ENCODE peak calls at places on chromosome 6, in four cellular contexts. M is left lung; D is CD4-positive, alpha-beta T cell; S is CD8-positive, alpha-beta T cell. T is an unnamed sample.

GRCh38 chr6:110485461-110485860 is 9.0 kb upstream of the SLC22A16 start:
- DNase-seq in D (no peak), M (no peak), S (no peak), T (no peak)

GRCh38 chr6:136969930-136970329 is 47.8 kb downstream of the SLC35D3 start:
- DNase-seq in S (no peak), D (no peak), M (no peak), T (no peak)

GRCh38 chr6:90222724-90223198 is 73.9 kb downstream of the BACH2 start:
- DNase-seq in S (no peak), D (no peak), M (no peak), T (no peak)

GRCh38 chr6:147782302-147782701 is 273.8 kb downstream of the SAMD5 start:
- DNase-seq in S (no peak), M (no peak), D (no peak), T (no peak)

GRCh38 chr6:5497896-5498578 is 236.7 kb downstream of the FARS2 start:
- DNase-seq in D (no peak), S (no peak), M (no peak), T (no peak)

GRCh38 chr6:26223213-26223612 is 136.0 kb downstream of the HFE start:
- DNase-seq in M (no peak), D (no peak), S (no peak), T (no peak)

GRCh38 chr6:139240161-139241010 is 51.4 kb downstream of the TXLNB start:
- DNase-seq in S (no peak), D (no peak), M (no peak), T (no peak)

GRCh38 chr6:81996414-81996813 is 243.9 kb upstream of the TENT5A start:
- DNase-seq in S (no peak), D (no peak), M (no peak), T (no peak)

GRCh38 chr6:158730175-158730907 is 80.5 kb downstream of the SYTL3 start:
- DNase-seq in S (no peak), M (no peak), D (no peak), T (no peak)

GRCh38 chr6:161545741-161546140 is 271.9 kb upstream of the AGPAT4 start:
- DNase-seq in D (no peak), S (no peak), M (no peak), T (no peak)

GRCh38 chr6:1669996-1670395 is 60.3 kb downstream of the FOXC1 start:
- DNase-seq in M (no peak), S (no peak), D (no peak), T (no peak)

GRCh38 chr6:96803106-96803481 is 34.2 kb downstream of the GPR63 start:
- DNase-seq in M (no peak), S (no peak), D (no peak), T (no peak)

GRCh38 chr6:143146186-143146831 is 85.6 kb downstream of the AIG1 start:
- DNase-seq in M (no peak), D (no peak), S (no peak), T (no peak)

GRCh38 chr6:73746776-73747175 is 50.8 kb downstream of the CD109 start:
- DNase-seq in S (no peak), M (no peak), D (no peak), T (no peak)

GRCh38 chr6:79733388-79733787 is 102.3 kb downstream of the SH3BGRL2 start:
- DNase-seq in S (no peak), D (no peak), M (no peak), T (no peak)

GRCh38 chr6:110285306-110286060 is 72.7 kb downstream of the METTL24 start:
- DNase-seq in D (no peak), M (no peak), S (no peak), T (no peak)

GRCh38 chr6:116268589-116269293 is 11.0 kb downstream of the TSPYL1 start:
- DNase-seq in D (no peak), M (no peak), S (no peak), T (no peak)

GRCh38 chr6:141183368-141183767 is 949.4 kb upstream of the GJE1 start:
- DNase-seq in D (no peak), M (no peak), S (no peak), T (no peak)

GRCh38 chr6:25359891-25360290 is 80.7 kb downstream of the CARMIL1 start:
- DNase-seq in M (no peak), D (no peak), S (no peak), T (no peak)

GRCh38 chr6:80742481-80742880 is 636.0 kb downstream of the BCKDHB start:
- DNase-seq in S (no peak), M (no peak), D (no peak), T (no peak)

GRCh38 chr6:4780360-4780812 is 4.2 kb downstream of the CDYL start:
- DNase-seq in D (no peak), M (no peak), S (no peak), T (no peak)

GRCh38 chr6:52363222-52363867 is 1.4 kb downstream of the PAQR8 start:
- DNase-seq in M (no peak), D (no peak), S (no peak), T (no peak)

GRCh38 chr6:170231496-170232185 is 59.2 kb downstream of the DLL1 start:
- DNase-seq in M (no peak), D (no peak), S (no peak), T (no peak)

GRCh38 chr6:34583461-34583860 is 27.3 kb upstream of the SPDEF start:
- DNase-seq in S (no peak), M (no peak), D (no peak), T (no peak)

GRCh38 chr6:143806282-143807102 is 36.6 kb upstream of the LTV1 start:
- DNase-seq in M (peak; percentile 63), S (no peak), D (no peak), T (peak; percentile 65)

GRCh38 chr6:136326038-136326561 is 36.5 kb upstream of the BCLAF1 start:
- DNase-seq in S (no peak), D (no peak), M (no peak), T (no peak)

GRCh38 chr6:39092124-39092523 is 22.9 kb downstream of the SAYSD1 start:
- DNase-seq in S (no peak), D (no peak), M (no peak), T (no peak)

GRCh38 chr6:134063121-134063965 is 10.9 kb upstream of the SLC2A12 start:
- DNase-seq in S (no peak), M (no peak), D (no peak), T (no peak)

GRCh38 chr6:83696674-83697073 is 12.2 kb downstream of the SNAP91 start:
- DNase-seq in M (no peak), D (no peak), S (no peak), T (no peak)

GRCh38 chr6:111957623-111958315 is 84.5 kb upstream of the FYN start:
- DNase-seq in M (no peak), D (no peak), S (no peak), T (no peak)

GRCh38 chr6:148450866-148451265 is 108.2 kb downstream of the SASH1 start:
- DNase-seq in M (no peak), S (no peak), D (no peak), T (no peak)

GRCh38 chr6:73395875-73396274 is 1.2 kb downstream of the DDX43 start:
- DNase-seq in M (no peak), D (no peak), S (no peak), T (no peak)

GRCh38 chr6:100665041-100665380 is 200.3 kb upstream of the SIM1 start:
- DNase-seq in M (no peak), S (no peak), D (no peak), T (no peak)

GRCh38 chr6:100658486-100658885 is 193.8 kb upstream of the SIM1 start:
- DNase-seq in S (no peak), D (no peak), M (no peak), T (no peak)

GRCh38 chr6:100663219-100663863 is 198.6 kb upstream of the SIM1 start:
- DNase-seq in M (no peak), D (no peak), S (no peak), T (no peak)

GRCh38 chr6:100670056-100670455 is 205.3 kb upstream of the SIM1 start:
- DNase-seq in D (no peak), S (no peak), M (no peak), T (no peak)

GRCh38 chr6:100664274-100665040 is 199.7 kb upstream of the SIM1 start:
- DNase-seq in S (no peak), D (no peak), M (no peak), T (no peak)
- TF ChIP-seq CTCF in S (peak; percentile 79), D (peak; percentile 77), M (peak; percentile 52), T (peak; percentile 78)

GRCh38 chr6:91506509-91506908 is 919.6 kb upstream of the MAP3K7 start:
- DNase-seq in M (no peak), D (no peak), S (no peak), T (no peak)

GRCh38 chr6:91505199-91505598 is 918.3 kb upstream of the MAP3K7 start:
- DNase-seq in S (no peak), M (no peak), D (no peak), T (no peak)

GRCh38 chr6:91509039-91509438 is 922.2 kb upstream of the MAP3K7 start:
- DNase-seq in M (no peak), S (no peak), D (no peak), T (no peak)

DNA sequence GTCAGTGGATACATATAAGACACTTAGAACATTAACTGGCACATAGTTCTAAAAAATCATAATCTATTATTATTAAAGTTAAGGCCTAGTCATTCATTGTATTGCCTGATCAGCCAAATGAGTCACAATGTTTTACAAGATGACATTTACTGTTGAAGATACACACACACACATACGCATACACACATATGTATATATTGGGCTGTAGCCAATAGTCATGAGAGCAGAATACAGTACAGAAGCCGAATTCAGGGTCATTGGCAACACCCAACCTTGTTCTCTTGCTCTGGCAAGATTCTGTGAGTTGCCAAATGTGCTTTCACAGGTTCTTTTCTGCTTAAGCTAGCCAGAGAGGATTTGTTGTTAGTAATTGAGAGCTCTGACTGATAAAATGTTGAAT is 922.8 kb upstream of the MAP3K7 start:
- DNase-seq in S (no peak), D (no peak), M (no peak), T (no peak)
- TF ChIP-seq CTCF in S (no peak), D (no peak), M (no peak), T (no peak)

DNA sequence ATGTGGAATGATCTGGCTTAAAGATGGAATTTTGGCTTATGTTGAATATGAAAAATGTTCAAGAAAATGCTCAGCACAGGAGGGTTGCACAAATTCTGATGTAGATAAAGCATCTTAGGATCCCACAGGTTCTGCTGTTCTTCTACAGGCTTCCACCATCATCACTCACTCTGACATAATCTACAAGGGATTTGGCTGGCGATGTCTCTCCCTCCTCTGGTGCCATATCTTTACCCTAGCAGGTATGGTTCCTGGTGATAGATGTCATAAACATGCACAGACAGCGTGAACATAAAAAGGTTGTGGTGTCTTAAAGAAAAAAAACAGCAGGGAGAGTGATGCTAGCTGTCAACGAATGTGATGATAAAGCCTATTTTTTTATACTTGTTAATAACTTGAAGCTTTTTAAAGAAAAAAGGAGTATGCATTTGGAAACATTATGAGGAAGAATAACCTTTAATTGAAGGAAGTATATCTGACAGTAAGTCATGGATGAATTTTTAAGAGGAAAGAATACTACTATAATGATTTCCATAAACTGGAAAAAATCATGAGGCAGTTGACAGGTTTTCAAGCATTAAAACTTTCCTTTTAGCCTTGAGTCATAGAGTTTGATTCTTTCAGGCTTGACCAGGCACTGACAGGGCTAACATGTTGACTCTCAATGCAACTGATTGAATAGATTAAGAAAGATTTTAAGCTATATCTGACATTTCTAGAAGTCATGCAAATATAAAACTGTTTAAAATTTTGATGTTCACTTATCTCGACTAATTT is 50.1 kb downstream of the OGFRL1 start:
- DNase-seq in S (no peak), M (no peak), D (no peak), T (no peak)
- TF ChIP-seq CTCF in S (no peak), M (no peak), D (no peak), T (no peak)

GRCh38 chr6:125066964-125067363 is 86.6 kb upstream of the TPD52L1 start:
- DNase-seq in M (no peak), S (peak; percentile 28), D (no peak), T (no peak)
- TF ChIP-seq CTCF in M (no peak), S (no peak), D (no peak), T (no peak)

GRCh38 chr6:129513471-129513870 is 196.5 kb downstream of the ARHGAP18 start:
- DNase-seq in D (no peak), S (no peak), M (no peak), T (no peak)
- TF ChIP-seq CTCF in D (no peak), S (no peak), M (no peak), T (no peak)